ENCODE peak calls at places on chromosomes 12 and 14, in ten cellular contexts. S is substantia nigra, G is cardiac fibroblast, F is GM23248, C is mammary epithelial cell, H is COR-L47, W is AG08395, M is fibroblast of pulmonary artery, L is testis, B is anterior cingulate cortex. P is an unnamed sample.

GRCh38 chr12:49827351-49828099 is 688 bp downstream of the NCKAP5L start:
- DNase-seq in S (peak), G (peak), F (peak), C (peak), H (no peak), W (peak), M (peak), L (peak), B (peak), P (peak)

GRCh38 chr12:92111256-92111655 is 34.4 kb downstream of the BTG1 start:
- DNase-seq in S (no peak), G (no peak), F (no peak), C (no peak), H (no peak), W (no peak), M (no peak), L (no peak), B (no peak), P (no peak)

GRCh38 chr12:6688543-6688999 is 604 bp downstream of the ZNF384 start:
- DNase-seq in S (no peak), G (no peak), F (peak), C (no peak), H (no peak), W (no peak), M (no peak), L (peak), B (no peak), P (no peak)

GRCh38 chr12:188910-189621 is 24.9 kb downstream of the SLC6A12 start:
- DNase-seq in S (peak), G (peak), F (peak), C (no peak), H (no peak), W (peak), M (peak), L (peak), B (peak), P (peak)

GRCh38 chr14:86035882-86036281 is 505.9 kb downstream of the FLRT2 start:
- DNase-seq in S (no peak), G (peak), F (peak), C (peak), H (no peak), W (peak), M (peak), L (peak), B (no peak), P (peak)

GRCh38 chr12:124359671-124360581 is 65.0 kb downstream of the RFLNA start:
- DNase-seq in S (peak), G (peak), F (no peak), C (no peak), H (peak), W (no peak), M (peak), L (peak), B (peak), P (no peak)

GRCh38 chr14:101070540-101071492 is 167.3 kb upstream of the RTL1 start:
- DNase-seq in S (no peak), G (no peak), F (no peak), C (no peak), H (no peak), W (no peak), M (no peak), L (peak), B (no peak), P (no peak)

GRCh38 chr14:105486974-105487448 is 325 bp downstream of the CRIP1 start:
- DNase-seq in S (no peak), G (no peak), F (no peak), C (no peak), H (no peak), W (no peak), M (no peak), L (no peak), B (no peak), P (no peak)

GRCh38 chr12:80157640-80158039 is 58.3 kb downstream of the OTOGL start:
- DNase-seq in S (no peak), G (no peak), F (peak), C (no peak), H (no peak), W (peak), M (no peak), L (no peak), B (no peak), P (peak)

GRCh38 chr14:90426663-90427062 is 29.8 kb downstream of the CALM1 start:
- DNase-seq in S (no peak), G (peak), F (peak), C (no peak), H (peak), W (no peak), M (peak), L (peak), B (no peak), P (no peak)

GRCh38 chr14:64720190-64720589 is 16.0 kb downstream of the PLEKHG3 start:
- DNase-seq in S (no peak), G (peak), F (peak), C (peak), H (no peak), W (peak), M (no peak), L (no peak), B (no peak), P (peak)